ENCODE peak calls at places on chromosomes 2 and 18, in ten cellular contexts. H is naive B cell; W is cardiac fibroblast; P is fibroblast of pulmonary artery; U is MV-4-11; F is NCI-H2107; N is cardiac muscle cell; S is activated CD8-positive, alpha-beta memory T cell treated with anti-CD3 and anti-CD28 coated beads, Interleukin-2, amount 50 U/mL, for 48 hours; D is EH; X is ovary. Y is an unnamed sample.

GRCh38 chr2:27771548-27772335 is at the start of gene MRPL33:
- DNase-seq in F (peak; percentile 74), P (peak; percentile 91), S (peak; percentile 96), D (peak; percentile 89), N (peak; percentile 93), W (peak; percentile 91), U (peak; percentile 92), X (peak; percentile 96), H (peak; percentile 85), Y (peak; percentile 85)

GRCh38 chr2:182541268-182541667 is 114.4 kb upstream of the PDE1A start:
- DNase-seq in W (no peak), U (peak; percentile 20), P (no peak), D (no peak), F (no peak), S (no peak), N (peak; percentile 21), H (no peak), X (no peak), Y (no peak)

GRCh38 chr2:172639823-172640222 is 83.9 kb downstream of the PDK1 start:
- DNase-seq in F (no peak), N (peak; percentile 84), U (no peak), D (peak; percentile 90), P (peak; percentile 70), S (no peak), X (no peak), W (peak; percentile 87), H (no peak), Y (peak; percentile 85)

GRCh38 chr2:23128684-23129292 is 256.2 kb upstream of the KLHL29 start:
- DNase-seq in X (no peak), S (no peak), U (no peak), D (no peak), H (no peak), W (no peak), P (no peak), F (no peak), N (no peak), Y (no peak)

GRCh38 chr2:74834806-74835755 is 1.2 kb downstream of the HK2 start:
- DNase-seq in U (peak; percentile 53), P (peak; percentile 50), F (no peak), H (peak; percentile 65), W (peak; percentile 36), D (peak; percentile 64), N (peak; percentile 69), X (peak; percentile 44), S (peak; percentile 84), Y (peak; percentile 15)

GRCh38 chr2:172749377-172749776 is 13.7 kb downstream of the RAPGEF4 start:
- DNase-seq in W (no peak), P (no peak), S (no peak), D (no peak), F (no peak), X (no peak), U (no peak), N (no peak), H (no peak), Y (no peak)

GRCh38 chr2:88636026-88636425 is 8.8 kb upstream of the EIF2AK3 start:
- DNase-seq in H (no peak), N (no peak), D (no peak), S (no peak), F (no peak), W (no peak), X (no peak), P (no peak), U (no peak), Y (no peak)

GRCh38 chr2:163155279-163155883 is 316.8 kb upstream of the KCNH7 start:
- DNase-seq in H (no peak), W (peak; percentile 66), P (peak; percentile 51), D (peak; percentile 43), S (no peak), F (no peak), N (peak; percentile 44), U (no peak), X (no peak), Y (peak; percentile 23)

GRCh38 chr2:39469807-39470206 is 32.7 kb upstream of the MAP4K3 start:
- DNase-seq in P (peak; percentile 55), W (peak; percentile 68), N (peak; percentile 58), U (peak; percentile 86), S (no peak), D (peak; percentile 66), F (no peak), H (peak; percentile 52), X (no peak), Y (peak; percentile 54)

GRCh38 chr18:33181016-33181415 is 259.5 kb downstream of the CCDC178 start:
- DNase-seq in S (no peak), W (no peak), F (no peak), U (no peak), H (no peak), D (no peak), N (no peak), X (no peak), P (no peak), Y (no peak)

GRCh38 chr2:143029141-143029540 is 100.1 kb upstream of the ARHGAP15 start:
- DNase-seq in N (no peak), X (no peak), F (no peak), W (peak; percentile 15), S (no peak), D (no peak), P (no peak), U (no peak), H (no peak), Y (no peak)

GRCh38 chr2:228048838-228049490 is 132.5 kb downstream of the SPHKAP start:
- DNase-seq in N (peak; percentile 74), S (no peak), D (peak; percentile 74), F (no peak), W (peak; percentile 76), H (no peak), U (no peak), P (peak; percentile 69), X (no peak), Y (peak; percentile 54)

GRCh38 chr2:12106440-12107080 is 360.1 kb downstream of the LPIN1 start:
- DNase-seq in W (peak; percentile 100), X (peak; percentile 54), H (no peak), D (peak; percentile 99), P (peak; percentile 98), F (no peak), N (peak; percentile 99), S (peak; percentile 66), U (peak; percentile 93), Y (peak; percentile 97)

GRCh38 chr2:207565736-207566135 is 36.0 kb downstream of the CREB1 start:
- DNase-seq in F (no peak), W (no peak), D (no peak), S (no peak), P (no peak), H (no peak), X (no peak), U (no peak), N (no peak), Y (no peak)

GRCh38 chr2:153972412-153972811 is 100.7 kb downstream of the GALNT13 start:
- DNase-seq in U (no peak), F (no peak), D (no peak), X (no peak), W (no peak), P (no peak), H (no peak), S (no peak), N (no peak), Y (no peak)

GRCh38 chr2:146579154-146579930 is 1265.5 kb upstream of the ACVR2A start:
- DNase-seq in H (no peak), U (no peak), P (peak; percentile 82), D (peak; percentile 76), S (no peak), X (no peak), N (peak; percentile 80), W (peak; percentile 77), F (no peak), Y (peak; percentile 73)